ENCODE peak calls at places on chromosomes 5 and 9, in six cellular contexts. V, Z, T, F, O and C are unnamed samples.

GRCh38 chr5:23991406-23991805 is 484.0 kb downstream of the PRDM9 start:
- DNase-seq in V (no peak), Z (no peak), T (no peak), F (no peak), O (no peak), C (no peak)

GRCh38 chr5:134142088-134142487 is 27.6 kb downstream of the TCF7 start:
- DNase-seq in V (no peak), Z (no peak), T (peak), F (no peak), O (no peak), C (no peak)

GRCh38 chr9:134563397-134563796 is 78.2 kb upstream of the COL5A1 start:
- DNase-seq in V (no peak), Z (no peak), T (peak), F (no peak), O (no peak), C (no peak)

GRCh38 chr5:102958481-102959011 is 161.4 kb downstream of the GIN1 start:
- DNase-seq in V (no peak), Z (peak), T (no peak), F (no peak), O (peak), C (no peak)

GRCh38 chr5:9540791-9541190 is 5.1 kb downstream of the SEMA5A start:
- DNase-seq in V (peak), Z (peak), T (no peak), F (no peak), O (no peak), C (peak)

GRCh38 chr5:167688331-167688730 is 603.1 kb upstream of the WWC1 start:
- DNase-seq in V (peak), Z (no peak), T (no peak), F (peak), O (no peak), C (no peak)

GRCh38 chr9:135081264-135081660 is 6.2 kb upstream of the OLFM1 start:
- DNase-seq in V (no peak), Z (no peak), T (peak), F (no peak), O (no peak), C (peak)

GRCh38 chr5:125316913-125317545 is 570.6 kb upstream of the ZNF608 start:
- DNase-seq in V (no peak), Z (peak), T (no peak), F (no peak), O (no peak), C (no peak)

GRCh38 chr5:142671801-142672200 is 14.1 kb downstream of the FGF1 start:
- DNase-seq in V (no peak), Z (peak), T (no peak), F (no peak), O (peak), C (no peak)